ENCODE peak calls at places on chromosomes 16 and 17, in seven cellular contexts. U is GM23248, D is SK-N-SH, A is neuronal stem cell, Z is H9, E is mesendoderm, S is IMR-90. P is an unnamed sample. For H3K27me3, the result is how much of the 10 kb centered on the place peaks cover.

GRCh38 chr17:74151551-74152315 is 51.7 kb upstream of the RPL38 start:
- DNase-seq in U (no peak), D (no peak), A (no peak), Z (peak), E (no peak), S (no peak), P (peak)

GRCh38 chr16:71404364-71404763 is 37.5 kb downstream of the TLE7 start:
- DNase-seq in U (no peak), D (no peak), A (no peak), Z (no peak), E (no peak), S (no peak), P (no peak)

GRCh38 chr17:63702223-63702577 is 2.3 kb upstream of the LIMD2 start:
- DNase-seq in U (no peak), D (no peak), A (no peak), Z (no peak), E (no peak), S (no peak), P (no peak)

GRCh38 chr16:396199-396598 is 800 bp upstream of the NME4 start:
- DNase-seq in U (no peak), D (no peak), A (no peak), Z (no peak), E (no peak), S (no peak), P (no peak)

GRCh38 chr16:4924593-4925378 is 12.2 kb downstream of the PPL start:
- DNase-seq in U (no peak), D (peak), A (no peak), Z (peak), E (peak), S (no peak), P (peak)

GRCh38 chr17:79005063-79005861 is 4.3 kb downstream of the CANT1 start:
- DNase-seq in U (no peak), D (no peak), A (no peak), Z (no peak), E (no peak), S (no peak), P (peak)

GRCh38 chr16:49745434-49745833 is 110.5 kb downstream of the ZNF423 start:
- DNase-seq in U (no peak), D (no peak), A (no peak), Z (no peak), E (no peak), S (no peak), P (no peak)

GRCh38 chr17:43360376-43360738 is 38.4 kb upstream of the ARL4D start:
- DNase-seq in U (no peak), D (peak), A (no peak), Z (no peak), E (no peak), S (peak), P (no peak)

GRCh38 chr16:77169650-77170236 is 21.2 kb upstream of the MON1B start:
- DNase-seq in U (peak), D (peak), A (peak), Z (peak), E (peak), S (peak), P (peak)

GRCh38 chr16:50844840-50845239 is 103.0 kb downstream of the CYLD start:
- DNase-seq in U (no peak), D (no peak), A (no peak), Z (no peak), E (no peak), S (no peak), P (no peak)

GRCh38 chr16:4323845-4324478 is 8.1 kb downstream of the GLIS2 start:
- DNase-seq in U (peak), D (peak), A (no peak), Z (peak), E (peak), S (peak), P (peak)

GRCh38 chr17:2782030-2782429 is 14.2 kb upstream of the RAP1GAP2 start:
- DNase-seq in U (peak), D (no peak), A (no peak), Z (no peak), E (peak), S (peak), P (no peak)

GRCh38 chr16:7763111-7763510 is 430.5 kb downstream of the RBFOX1 start:
- DNase-seq in U (no peak), D (no peak), A (no peak), Z (no peak), E (no peak), S (no peak), P (no peak)

GRCh38 chr17:69062860-69063621 is 2.3 kb upstream of the ABCA9 start:
- DNase-seq in U (no peak), D (no peak), A (no peak), Z (no peak), E (no peak), S (no peak), P (no peak)

GRCh38 chr17:69064476-69064875 is 3.7 kb upstream of the ABCA9 start:
- DNase-seq in U (no peak), D (no peak), A (no peak), Z (no peak), E (no peak), S (no peak), P (no peak)

GRCh38 chr17:69059458-69060205 is 1.1 kb downstream of the ABCA9 start:
- DNase-seq in U (peak), D (no peak), A (no peak), Z (no peak), E (no peak), S (no peak), P (no peak)

GRCh38 chr17:69060835-69061234 is at the start of gene ABCA9:
- DNase-seq in U (peak), D (no peak), A (no peak), Z (no peak), E (no peak), S (peak), P (no peak)

GRCh38 chr17:69061901-69062556 is 1.3 kb upstream of the ABCA9 start:
- DNase-seq in U (peak), D (no peak), A (no peak), Z (no peak), E (no peak), S (no peak), P (no peak)
- H3K27ac ChIP-seq in U (no peak), D (no peak), A (no peak), Z (no peak), E (no peak), S (no peak), P (no peak)

GRCh38 chr16:10949424-10949970 is 5.1 kb downstream of the CLEC16A start:
- DNase-seq in U (peak), D (no peak), A (no peak), Z (peak), E (peak), S (no peak), P (peak)

GRCh38 chr16:10946308-10946707 is 1.9 kb downstream of the CLEC16A start:
- DNase-seq in U (no peak), D (no peak), A (no peak), Z (peak), E (peak), S (no peak), P (peak)

GRCh38 chr16:10944249-10945064 is at the start of gene CLEC16A:
- DNase-seq in U (peak), D (peak), A (peak), Z (peak), E (peak), S (peak), P (peak)

GRCh38 chr16:10945065-10945787 is 862 bp downstream of the CLEC16A start:
- DNase-seq in U (no peak), D (no peak), A (no peak), Z (no peak), E (no peak), S (no peak), P (no peak)

GRCh38 chr16:10947211-10947787 is 2.9 kb downstream of the CLEC16A start:
- DNase-seq in U (no peak), D (no peak), A (no peak), Z (no peak), E (no peak), S (no peak), P (peak)
- H3K9ac ChIP-seq in U (no peak), D (no peak), A (no peak), Z (no peak), E (peak), S (no peak), P (no peak)

DNA sequence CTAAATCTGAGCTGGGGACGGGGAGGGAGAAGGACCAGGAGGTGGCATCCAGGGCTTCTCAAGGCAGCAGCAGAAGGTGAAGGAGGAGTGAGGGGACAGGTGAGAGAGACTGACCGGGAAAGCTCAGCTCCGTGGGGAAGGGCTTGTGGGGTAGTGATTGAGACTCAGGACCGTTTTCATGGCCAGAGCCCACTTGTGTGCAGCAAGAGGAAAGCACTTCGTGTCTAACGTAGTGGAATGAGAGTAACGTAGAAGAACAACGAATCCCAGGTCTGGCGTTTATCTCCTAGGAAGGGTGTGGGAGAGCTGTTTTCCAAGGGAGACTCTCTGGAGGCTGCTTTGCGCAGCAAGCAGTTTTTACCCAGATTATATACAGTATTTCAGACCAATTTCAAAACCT is 1.3 kb upstream of the CDH3 start:
- DNase-seq in U (no peak), D (no peak), A (no peak), Z (no peak), E (peak), S (no peak), P (peak)
- H3K27me3 ChIP-seq in U (half or more), D (under half), A (under half), Z (under half), E (under half), S (half or more), P (under half)

GRCh38 chr16:89672177-89672941 is 14.1 kb upstream of the CDK10 start:
- DNase-seq in U (no peak), D (peak), A (no peak), Z (no peak), E (no peak), S (no peak), P (no peak)
- H3K27ac ChIP-seq in U (no peak), D (no peak), A (no peak), Z (no peak), E (no peak), S (no peak), P (no peak)